ENCODE peak calls at places on chromosome 14, in four cellular contexts. B is bronchial epithelial cell, P is D721Med, X is MCF 10A. R is an unnamed sample.

GRCh38 chr14:63867926-63868921 is 15.4 kb downstream of the SYNE2 start:
- DNase-seq in P (no peak), X (no peak), B (peak), R (peak)

GRCh38 chr14:71720978-71721624 is 211.1 kb upstream of the RGS6 start:
- DNase-seq in B (peak), X (peak), P (peak), R (peak)

GRCh38 chr14:68393178-68393763 is 399.6 kb downstream of the ZFP36L1 start:
- DNase-seq in P (no peak), X (no peak), B (no peak), R (no peak)

GRCh38 chr14:55152052-55152753 is 23.2 kb downstream of the LGALS3 start:
- DNase-seq in B (no peak), P (no peak), X (peak), R (peak)

GRCh38 chr14:92990456-92991430 is 67.8 kb downstream of the CHGA start:
- DNase-seq in X (no peak), P (no peak), B (no peak), R (no peak)

GRCh38 chr14:63647696-63648410 is 6.2 kb upstream of the WDR89 start:
- DNase-seq in X (no peak), P (no peak), B (no peak), R (no peak)

GRCh38 chr14:78974691-78975090 is 804.5 kb downstream of the NRXN3 start:
- DNase-seq in P (no peak), B (peak), X (peak), R (peak)

GRCh38 chr14:51901475-51902024 is 41.1 kb downstream of the GNG2 start:
- DNase-seq in B (no peak), P (no peak), X (no peak), R (no peak)

GRCh38 chr14:42869681-42870080 is 1263.0 kb downstream of the LRFN5 start:
- DNase-seq in P (no peak), X (no peak), B (no peak), R (no peak)

GRCh38 chr14:42872775-42873174 is 1266.1 kb downstream of the LRFN5 start:
- DNase-seq in P (no peak), X (no peak), B (no peak), R (no peak)
- TF ChIP-seq CTCF in P (no peak), X (no peak), B (no peak), R (no peak)

GRCh38 chr14:88792572-88793258 is at the start of gene EML5:
- DNase-seq in X (peak), B (peak), P (peak), R (peak)
- TF ChIP-seq CTCF in X (peak), B (peak), P (peak), R (no peak)

GRCh38 chr14:53888535-53889386 is 67.9 kb downstream of the BMP4 start:
- DNase-seq in X (no peak), P (no peak), B (no peak), R (no peak)

GRCh38 chr14:53894456-53894855 is 62.2 kb downstream of the BMP4 start:
- DNase-seq in X (peak), B (peak), P (no peak), R (peak)

GRCh38 chr14:53885241-53885640 is 71.4 kb downstream of the BMP4 start:
- DNase-seq in X (no peak), B (no peak), P (no peak), R (no peak)

GRCh38 chr14:53893374-53893773 is 63.3 kb downstream of the BMP4 start:
- DNase-seq in B (no peak), P (no peak), X (no peak), R (no peak)

DNA sequence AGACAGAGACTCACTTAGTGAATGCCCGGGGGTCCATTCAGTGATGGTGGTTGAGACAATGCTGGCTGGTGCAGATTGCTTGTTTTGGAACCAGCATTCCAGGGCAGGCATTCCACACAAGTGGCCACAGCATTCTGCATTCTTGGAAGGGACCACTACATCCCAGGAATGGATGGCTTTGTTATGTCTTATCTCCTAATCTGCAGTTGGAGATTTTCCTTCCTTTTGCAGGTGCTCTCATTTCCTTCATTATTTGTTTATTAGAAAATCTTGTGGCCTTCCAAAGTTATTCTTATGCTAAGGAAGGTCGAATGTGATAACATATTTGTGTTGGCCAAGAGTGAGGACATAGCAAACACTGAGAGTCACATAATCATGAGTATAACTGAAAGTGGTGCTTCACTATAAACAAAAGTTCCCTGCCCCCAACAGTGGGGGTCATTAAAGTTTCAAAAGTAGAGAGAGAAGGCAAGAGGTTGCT is 66.0 kb downstream of the BMP4 start:
- DNase-seq in X (no peak), B (no peak), P (no peak), R (no peak)
- TF ChIP-seq CTCF in X (no peak), B (no peak), P (no peak), R (no peak)

GRCh38 chr14:23175823-23176222 is 7.6 kb downstream of the SLC7A8 start:
- DNase-seq in B (no peak), P (no peak), X (peak), R (peak)
- TF ChIP-seq CTCF in B (no peak), P (no peak), X (no peak), R (no peak)

GRCh38 chr14:100279133-100279532 is 27.1 kb downstream of the SLC25A29 start:
- DNase-seq in P (no peak), X (no peak), B (no peak), R (no peak)

GRCh38 chr14:100281286-100282082 is 24.8 kb downstream of the SLC25A29 start:
- DNase-seq in B (peak), X (no peak), P (no peak), R (no peak)

GRCh38 chr14:100279563-100279962 is 26.7 kb downstream of the SLC25A29 start:
- DNase-seq in B (no peak), P (no peak), X (no peak), R (no peak)

GRCh38 chr14:100282083-100282350 is 24.2 kb downstream of the SLC25A29 start:
- DNase-seq in X (no peak), B (no peak), P (no peak), R (no peak)

DNA sequence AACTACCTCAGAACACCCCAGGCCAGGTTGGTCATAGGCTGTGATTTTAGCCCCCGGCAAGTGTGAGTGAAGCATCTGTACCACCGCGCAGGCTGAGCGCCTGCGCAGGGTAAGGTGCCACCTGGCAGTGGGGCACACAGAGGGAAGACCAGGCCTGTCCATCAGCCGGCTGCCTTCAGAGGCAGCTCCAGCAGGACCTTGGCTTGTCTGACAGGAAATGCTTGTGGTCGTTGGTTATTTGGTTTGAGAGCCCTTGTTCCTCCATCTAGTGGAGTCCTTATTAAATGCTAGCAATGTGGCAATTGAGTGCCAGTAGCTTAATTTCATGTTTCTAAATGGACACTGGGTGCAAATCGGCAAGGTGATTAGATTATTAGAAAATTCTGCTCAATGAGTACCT is 27.5 kb downstream of the SLC25A29 start:
- DNase-seq in B (peak), P (no peak), X (peak), R (peak)
- TF ChIP-seq CTCF in B (peak), P (no peak), X (no peak), R (no peak)

DNA sequence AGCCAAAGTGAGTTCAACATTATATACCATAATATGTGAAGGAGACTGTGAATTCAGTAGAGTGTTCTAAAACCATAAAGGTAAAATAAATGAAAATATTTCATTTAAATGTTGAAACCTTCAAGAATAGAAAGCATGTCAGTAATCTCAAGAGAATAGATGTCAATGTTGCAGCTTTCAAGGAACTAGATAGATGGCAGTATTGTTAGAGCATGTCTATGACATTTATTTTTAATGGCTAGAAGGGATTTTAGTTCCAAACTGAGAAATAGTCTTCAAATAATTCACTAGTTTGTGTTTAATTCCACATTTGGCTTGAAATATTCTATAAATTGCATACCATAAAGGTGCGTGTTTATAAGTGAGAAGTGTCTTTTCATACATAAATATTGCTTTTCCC is 326.5 kb downstream of the FLRT2 start:
- DNase-seq in X (no peak), P (no peak), B (peak), R (no peak)
- TF ChIP-seq CTCF in X (peak), P (peak), B (no peak), R (peak)